ENCODE peak calls at places on chromosomes 3 and 15, in seven cellular contexts. K, B, O, I, L, Y and C are unnamed samples.

GRCh38 chr3:25237602-25238001 is 190.5 kb upstream of the RARB start:
- DNase-seq in O (no peak), K (no peak), B (no peak), Y (no peak), I (no peak), L (no peak), C (no peak)

GRCh38 chr3:156628836-156629618 is 45.4 kb upstream of the TIPARP start:
- DNase-seq in L (no peak), O (no peak), B (no peak), K (no peak), I (no peak), Y (no peak), C (no peak)

GRCh38 chr3:25495304-25495703 is 67.2 kb downstream of the RARB start:
- DNase-seq in O (no peak), L (no peak), K (no peak), B (no peak), Y (no peak), I (no peak), C (no peak)

GRCh38 chr3:173913397-173913796 is 515.9 kb downstream of the NLGN1 start:
- DNase-seq in Y (no peak), L (no peak), I (no peak), K (peak; percentile 58), O (no peak), B (no peak), C (no peak)

GRCh38 chr3:174229916-174230315 is 629.2 kb upstream of the NAALADL2 start:
- DNase-seq in I (no peak), B (peak; percentile 34), Y (no peak), K (no peak), L (no peak), O (no peak), C (no peak)

GRCh38 chr3:23487015-23487414 is 283.9 kb downstream of the UBE2E2 start:
- DNase-seq in K (no peak), I (no peak), Y (no peak), O (no peak), B (no peak), L (no peak), C (no peak)

GRCh38 chr3:123406598-123406997 is 42.3 kb downstream of the ADCY5 start:
- DNase-seq in Y (peak; percentile 86), B (no peak), K (no peak), O (peak; percentile 31), L (no peak), I (no peak), C (no peak)

GRCh38 chr3:40043444-40043755 is 234.0 kb downstream of the MYRIP start:
- DNase-seq in K (peak; percentile 66), O (no peak), I (no peak), Y (no peak), L (no peak), B (no peak), C (no peak)

GRCh38 chr15:74520407-74520806 is 20.6 kb upstream of the ARID3B start:
- DNase-seq in L (no peak), Y (no peak), I (no peak), O (no peak), B (no peak), K (no peak), C (no peak)

GRCh38 chr3:44186111-44186672 is 55.5 kb upstream of the TOPAZ1 start:
- DNase-seq in I (no peak), K (no peak), Y (no peak), L (no peak), B (no peak), O (no peak), C (no peak)

GRCh38 chr3:98735761-98736269 is 27.3 kb upstream of the ST3GAL6 start:
- DNase-seq in O (no peak), B (no peak), L (no peak), K (no peak), Y (no peak), I (no peak), C (no peak)

GRCh38 chr15:31317980-31318342 is 8.7 kb upstream of the KLF13 start:
- DNase-seq in L (no peak), Y (no peak), I (no peak), K (no peak), O (no peak), B (no peak), C (no peak)

GRCh38 chr3:150062492-150062891 is 91.8 kb upstream of the PFN2 start:
- DNase-seq in Y (no peak), L (no peak), O (no peak), I (no peak), K (peak; percentile 62), B (no peak), C (no peak)

GRCh38 chr15:39587910-39588530 is 7.1 kb downstream of the THBS1 start:
- DNase-seq in O (no peak), B (peak; percentile 28), Y (no peak), K (peak; percentile 76), L (no peak), I (no peak), C (no peak)

GRCh38 chr15:89662893-89663673 is 7.8 kb upstream of the KIF7 start:
- DNase-seq in Y (no peak), K (peak; percentile 96), B (peak; percentile 66), O (peak; percentile 66), I (peak; percentile 63), L (peak; percentile 30), C (no peak)

GRCh38 chr3:18234717-18235335 is 190.3 kb downstream of the SATB1 start:
- DNase-seq in K (no peak), B (no peak), I (no peak), O (no peak), Y (no peak), L (peak; percentile 27), C (no peak)

GRCh38 chr3:11568503-11569155 is 75.1 kb downstream of the VGLL4 start:
- DNase-seq in L (no peak), B (no peak), Y (no peak), I (no peak), K (peak; percentile 95), O (no peak), C (no peak)

GRCh38 chr3:143068059-143068458 is 51.5 kb upstream of the CHST2 start:
- DNase-seq in O (no peak), Y (no peak), I (peak; percentile 51), K (no peak), B (no peak), L (peak; percentile 40), C (no peak)

GRCh38 chr3:43362183-43362582 is 75.8 kb downstream of the SNRK start:
- DNase-seq in K (no peak), O (no peak), I (no peak), L (no peak), B (no peak), Y (no peak), C (no peak)

GRCh38 chr3:54814224-54814623 is 113.6 kb downstream of the LRTM1 start:
- DNase-seq in B (no peak), O (no peak), Y (no peak), L (no peak), I (no peak), K (no peak), C (no peak)

GRCh38 chr3:99969133-99969532 is 145.2 kb downstream of the FILIP1L start:
- DNase-seq in B (no peak), I (no peak), K (no peak), O (no peak), Y (no peak), L (no peak), C (no peak)

DNA sequence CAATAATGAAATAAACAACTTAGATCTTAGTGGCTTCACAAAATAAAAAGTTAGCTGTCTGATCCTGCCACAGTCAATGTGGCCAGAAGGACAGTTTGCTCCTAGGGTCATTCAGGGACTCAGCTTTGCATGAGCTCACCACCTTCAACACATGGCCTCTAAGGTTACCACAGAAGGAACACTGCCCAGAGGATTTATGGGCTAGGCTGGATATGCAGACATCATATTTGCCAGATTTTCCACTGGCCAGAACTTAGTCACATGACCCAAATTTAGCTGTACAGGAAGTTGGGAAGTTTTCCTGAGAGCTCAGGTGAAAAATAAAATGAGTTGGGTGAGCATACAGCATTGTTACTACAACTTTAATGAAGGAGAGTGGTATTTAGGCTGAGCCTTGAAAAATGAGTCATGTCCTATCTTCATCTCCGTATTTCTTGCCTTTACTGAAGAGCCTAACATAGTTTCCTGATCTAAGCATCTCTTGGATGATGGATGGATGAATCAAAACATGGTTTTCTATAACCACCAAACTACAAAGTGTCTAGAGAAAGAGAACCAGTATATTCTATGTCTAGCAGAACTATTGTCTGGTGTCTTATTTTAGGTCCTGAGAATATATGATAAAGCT is 54.9 kb upstream of the TMEM108 start:
- DNase-seq in O (no peak), Y (no peak), B (no peak), I (no peak), L (no peak), K (no peak), C (no peak)
- TF ChIP-seq CTCF in O (no peak), Y (no peak), B (no peak), I (no peak), L (no peak), K (no peak), C (no peak)

DNA sequence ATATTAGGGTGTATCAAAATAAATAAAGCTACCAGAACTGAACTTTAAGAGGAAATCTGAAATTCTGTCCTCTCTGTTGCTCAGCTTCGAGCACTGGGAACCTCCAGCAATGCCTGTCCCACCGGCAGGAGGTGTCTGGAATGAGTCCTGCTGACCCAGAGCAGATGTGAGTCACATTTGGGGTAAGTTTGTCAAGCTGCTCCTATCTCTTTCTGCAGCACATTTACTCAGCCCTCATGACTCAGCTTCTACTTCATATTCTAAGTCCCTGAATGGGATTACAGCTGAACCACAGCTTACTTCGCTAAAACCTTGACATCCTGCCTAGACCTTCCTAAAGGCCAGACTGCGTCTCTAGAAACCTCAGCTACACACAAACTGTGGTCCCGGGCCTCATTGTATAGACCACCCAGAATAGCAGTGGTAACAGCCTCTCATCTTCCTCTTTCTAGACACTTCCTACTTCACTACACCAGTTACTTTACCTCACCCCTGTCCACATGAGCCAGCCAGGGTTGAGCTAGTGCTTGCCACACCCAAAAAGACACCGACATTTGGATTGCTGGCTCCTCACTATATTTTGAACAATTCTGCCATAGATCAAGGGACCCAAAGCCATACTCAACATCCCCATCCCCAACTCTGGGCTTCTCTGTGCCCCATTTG is 109.6 kb upstream of the TMCO5A start:
- DNase-seq in I (no peak), O (no peak), K (peak; percentile 96), B (peak; percentile 87), L (no peak), Y (no peak), C (no peak)
- TF ChIP-seq CTCF in I (no peak), O (no peak), K (peak; percentile 73), B (peak; percentile 44), L (no peak), Y (no peak), C (no peak)

GRCh38 chr15:87207251-87207650 is 1049.3 kb downstream of the NTRK3 start:
- DNase-seq in L (no peak), I (no peak), O (no peak), K (no peak), B (no peak), Y (no peak), C (no peak)
- TF ChIP-seq CTCF in L (no peak), I (no peak), O (no peak), K (no peak), B (no peak), Y (no peak), C (no peak)

DNA sequence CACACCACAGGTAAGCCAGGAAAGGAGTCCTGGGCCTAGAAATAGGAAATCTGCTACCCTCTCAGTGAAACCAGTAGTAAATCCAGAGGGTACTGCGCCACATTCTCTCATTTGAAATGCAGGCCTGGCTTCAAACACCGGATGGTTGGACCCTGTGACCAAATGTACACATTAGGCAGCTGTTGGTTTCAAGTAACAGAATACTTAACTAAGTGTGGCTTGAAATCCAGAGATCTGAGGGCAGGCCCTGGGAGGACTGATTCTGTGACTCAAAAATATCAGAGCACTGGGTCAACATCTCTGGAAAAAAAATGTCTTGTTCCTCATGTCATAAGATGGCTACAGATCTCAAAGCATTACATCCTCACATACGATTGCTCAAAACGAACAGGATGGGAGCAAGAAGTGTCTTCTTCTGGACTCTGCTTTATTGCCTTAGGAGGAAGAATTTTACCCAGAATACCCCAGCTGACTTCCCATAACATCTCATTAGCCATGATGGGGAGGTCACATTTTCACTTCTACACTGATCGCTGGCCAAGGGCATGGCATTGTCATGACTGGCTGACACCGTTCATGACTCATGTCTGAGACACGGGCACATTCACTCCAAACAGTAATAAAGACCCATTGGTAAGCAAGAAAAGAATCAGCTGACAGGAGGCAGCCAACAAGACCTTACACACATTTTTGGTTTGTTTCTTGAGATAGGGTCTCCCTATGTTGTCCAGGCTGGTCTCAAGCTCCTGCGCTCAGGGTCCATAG is 166.0 kb downstream of the ARRDC4 start:
- DNase-seq in B (no peak), I (no peak), L (no peak), Y (no peak), K (peak; percentile 71), O (no peak), C (no peak)
- TF ChIP-seq CTCF in B (no peak), I (no peak), L (no peak), Y (no peak), K (no peak), O (no peak), C (no peak)